ENCODE peak calls at places on chromosomes 6 and 20, in eight cellular contexts. W, Q, L, Y, F, J, C and X are unnamed samples.

GRCh38 chr6:161443868-161444267 is 170.0 kb upstream of the AGPAT4 start:
- DNase-seq in J (no peak), L (peak; percentile 41), Q (no peak), F (peak; percentile 48), W (no peak), C (no peak), Y (no peak), X (no peak)

GRCh38 chr6:39599996-39600395 is 125.2 kb downstream of the KIF6 start:
- DNase-seq in Q (no peak), W (no peak), Y (no peak), J (no peak), L (no peak), C (no peak), F (no peak), X (no peak)

GRCh38 chr6:46652603-46653438 is at the start of the genes CYP39A1 and SLC25A27:
- DNase-seq in W (peak; percentile 98), F (peak; percentile 95), C (peak; percentile 59), L (peak; percentile 98), Y (peak; percentile 71), Q (peak; percentile 88), J (peak; percentile 98), X (peak; percentile 90)

GRCh38 chr20:44796311-44796710 is 14.0 kb downstream of the RIMS4 start:
- DNase-seq in Q (no peak), W (no peak), Y (no peak), C (no peak), J (no peak), L (no peak), F (no peak), X (no peak)

GRCh38 chr6:163707385-163708355 is 293.2 kb downstream of the QKI start:
- DNase-seq in J (no peak), Y (no peak), C (no peak), Q (no peak), W (no peak), L (no peak), F (no peak), X (no peak)

GRCh38 chr6:99024089-99024488 is 76.3 kb upstream of the FBXL4 start:
- DNase-seq in Q (no peak), Y (no peak), L (no peak), C (no peak), J (no peak), W (no peak), F (no peak), X (no peak)

GRCh38 chr6:161549977-161550655 is 276.3 kb upstream of the AGPAT4 start:
- DNase-seq in C (no peak), F (no peak), Y (peak; percentile 36), W (no peak), Q (no peak), J (no peak), L (no peak), X (no peak)

GRCh38 chr6:154861825-154862224 is 128.6 kb downstream of the SCAF8 start:
- DNase-seq in Y (no peak), L (no peak), C (no peak), J (no peak), W (no peak), Q (no peak), F (no peak), X (no peak)

GRCh38 chr6:101747711-101748110 is 354.2 kb downstream of the GRIK2 start:
- DNase-seq in L (peak; percentile 54), J (no peak), Q (no peak), F (no peak), C (no peak), W (peak; percentile 55), Y (no peak), X (no peak)

GRCh38 chr6:80608881-80609280 is 502.4 kb downstream of the BCKDHB start:
- DNase-seq in W (no peak), Q (no peak), C (peak; percentile 49), L (no peak), Y (no peak), F (no peak), J (no peak), X (no peak)

GRCh38 chr6:87257046-87257445 is 65.3 kb upstream of the SMIM8 start:
- DNase-seq in W (no peak), J (no peak), F (no peak), L (no peak), Y (no peak), Q (no peak), C (no peak), X (no peak)

GRCh38 chr6:40714576-40715500 is 127.7 kb upstream of the LRFN2 start:
- DNase-seq in F (no peak), Y (peak; percentile 18), J (no peak), C (no peak), L (no peak), Q (no peak), W (peak; percentile 74), X (no peak)

GRCh38 chr6:69942485-69942884 is 76.1 kb downstream of the COL19A1 start:
- DNase-seq in Q (no peak), W (no peak), J (no peak), F (no peak), C (no peak), L (no peak), Y (no peak), X (no peak)

GRCh38 chr6:140321891-140322290 is 947.4 kb upstream of the CITED2 start:
- DNase-seq in C (no peak), L (no peak), W (no peak), Q (no peak), J (no peak), F (no peak), Y (no peak), X (no peak)

GRCh38 chr6:139402935-139403386 is 28.5 kb upstream of the CITED2 start:
- DNase-seq in C (peak; percentile 93), J (no peak), W (no peak), Q (no peak), F (no peak), L (no peak), Y (no peak), X (peak; percentile 23)

GRCh38 chr20:39850821-39851330 is 838.2 kb downstream of the MAFB start:
- DNase-seq in J (peak; percentile 1), W (no peak), Y (no peak), L (no peak), F (no peak), C (no peak), Q (no peak), X (no peak)

GRCh38 chr6:33446356-33446755 is 8.0 kb upstream of the ZBTB9 start:
- DNase-seq in F (no peak), Q (no peak), J (no peak), C (no peak), W (no peak), L (no peak), Y (no peak), X (no peak)

GRCh38 chr6:119148825-119149525 is 70.5 kb upstream of the FAM184A start:
- DNase-seq in C (peak; percentile 51), W (no peak), J (no peak), L (no peak), Y (no peak), F (no peak), Q (no peak), X (no peak)

DNA sequence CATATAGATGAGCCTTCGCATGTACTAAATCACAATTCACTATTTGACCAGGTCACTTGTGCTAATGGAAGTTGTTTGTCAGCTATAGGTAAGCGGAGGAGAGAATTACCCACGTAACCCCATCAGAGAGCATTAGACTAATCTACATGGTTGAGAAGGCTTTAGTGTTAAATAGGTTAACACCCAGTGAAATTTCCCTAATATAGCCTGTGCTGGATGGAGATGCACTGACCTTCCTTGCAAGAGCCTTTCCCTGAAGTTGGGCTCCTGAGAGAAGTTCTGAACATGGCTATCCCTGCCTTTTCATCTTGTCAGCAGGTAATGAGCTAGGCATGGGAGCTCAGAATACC is 78.1 kb downstream of the TNFAIP3 start:
- DNase-seq in W (no peak), Q (no peak), Y (no peak), F (no peak), J (no peak), C (no peak), L (no peak), X (no peak)
- H3K4me1 ChIP-seq in W (no peaks in the 10 kb centered on the region), Q (peaks cover 4% of the 10 kb centered on the region), Y (no peaks in the 10 kb centered on the region), F (no peaks in the 10 kb centered on the region), J (peaks cover 2% of the 10 kb centered on the region), C (no peaks in the 10 kb centered on the region), L (no peaks in the 10 kb centered on the region), X (no peaks in the 10 kb centered on the region)

GRCh38 chr6:31844507-31844906 is 17.0 kb downstream of the HSPA1B start:
- DNase-seq in F (no peak), W (no peak), C (no peak), Q (no peak), Y (no peak), L (no peak), J (no peak), X (no peak)
- TF ChIP-seq POLR2A in F (no peak), W (no peak), C (no peak), Q (no peak), Y (no peak), L (no peak), J (no peak), X (no peak)

DNA sequence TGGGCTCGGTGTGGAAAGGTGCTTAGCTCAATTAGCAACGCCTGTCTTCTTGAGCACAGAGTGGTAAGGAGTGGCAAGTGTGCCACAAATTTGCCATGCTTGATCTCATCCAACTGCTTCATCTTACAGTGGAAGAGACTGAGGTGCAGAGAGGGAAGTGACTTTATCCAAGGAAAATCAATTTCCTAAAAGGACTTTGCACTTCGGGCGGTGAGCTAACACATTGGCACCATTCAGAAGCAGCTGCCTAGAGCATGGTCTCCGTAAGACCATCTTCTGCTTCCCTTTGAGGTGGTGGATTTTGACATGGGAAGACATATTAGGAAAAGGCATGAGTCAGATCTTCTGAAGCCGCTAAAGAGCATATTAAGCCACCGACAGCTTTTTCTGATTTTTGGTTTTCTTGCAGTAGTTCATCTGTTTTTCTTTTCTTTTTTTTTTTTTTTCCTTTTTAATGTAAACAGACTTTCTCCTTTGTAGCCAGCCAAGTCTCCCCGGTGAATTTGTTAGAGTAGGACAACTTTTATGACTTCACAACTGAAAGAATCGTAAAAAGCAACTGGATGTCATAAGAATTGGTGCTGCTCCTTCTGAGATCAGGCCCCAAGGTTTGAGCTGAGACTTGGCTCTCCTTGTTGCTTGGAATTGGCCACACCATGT is 273.2 kb downstream of the CDC5L start:
- DNase-seq in C (no peak), F (no peak), J (no peak), Y (no peak), Q (no peak), L (no peak), W (no peak), X (no peak)
- H3K4me1 ChIP-seq in C (peaks cover 16% of the 10 kb centered on the region), F (no peaks in the 10 kb centered on the region), J (peaks cover 10% of the 10 kb centered on the region), Y (no peaks in the 10 kb centered on the region), Q (peaks cover 5% of the 10 kb centered on the region), L (no peaks in the 10 kb centered on the region), W (peaks cover 6% of the 10 kb centered on the region), X (no peaks in the 10 kb centered on the region)

GRCh38 chr20:33475381-33476160 is 14.3 kb upstream of the CBFA2T2 start:
- DNase-seq in W (no peak), L (no peak), J (no peak), Q (no peak), C (no peak), F (no peak), Y (no peak), X (no peak)

GRCh38 chr20:33474097-33474846 is 15.6 kb upstream of the CBFA2T2 start:
- DNase-seq in J (no peak), L (no peak), W (no peak), F (no peak), Q (no peak), Y (no peak), C (no peak), X (no peak)

GRCh38 chr20:33480071-33480470 is 9.8 kb upstream of the CBFA2T2 start:
- DNase-seq in C (no peak), Y (no peak), F (no peak), Q (no peak), L (no peak), W (no peak), J (no peak), X (no peak)

GRCh38 chr20:33474963-33475362 is 14.9 kb upstream of the CBFA2T2 start:
- DNase-seq in Y (no peak), W (no peak), Q (no peak), F (no peak), J (no peak), L (no peak), C (no peak), X (no peak)

GRCh38 chr20:33477386-33478234 is 12.3 kb upstream of the CBFA2T2 start:
- DNase-seq in L (no peak), F (no peak), Y (no peak), Q (no peak), C (no peak), J (no peak), W (peak; percentile 14), X (no peak)
- TF ChIP-seq POLR2A in L (no peak), F (no peak), Y (no peak), Q (no peak), C (no peak), J (no peak), W (no peak), X (no peak)